ENCODE peak calls at places on chromosomes 16 and 17, in five cellular contexts. A is bronchial epithelial cell, W is right lobe of liver, I is astrocyte of the spinal cord, C is pancreas. S is an unnamed sample.

GRCh38 chr17:19410101-19410500 is 931 bp upstream of the RNF112 start:
- DNase-seq in C (no peak), W (no peak), A (no peak), I (no peak), S (no peak)

GRCh38 chr16:83002351-83003334 is 375.9 kb downstream of the CDH13 start:
- DNase-seq in C (peak), A (no peak), W (no peak), I (peak), S (no peak)

GRCh38 chr17:42901535-42902229 is 1.1 kb downstream of the G6PC1 start:
- DNase-seq in W (peak), A (no peak), C (peak), I (no peak), S (no peak)

GRCh38 chr17:45643591-45643990 is 140.5 kb upstream of the CRHR1 start:
- DNase-seq in C (no peak), A (no peak), I (no peak), W (no peak), S (no peak)

GRCh38 chr17:82319619-82320062 is 2.2 kb upstream of the CD7 start:
- DNase-seq in A (no peak), C (no peak), I (no peak), W (no peak), S (no peak)

GRCh38 chr17:4394208-4395110 is 28.0 kb upstream of the UBE2G1 start:
- DNase-seq in C (no peak), A (peak), I (no peak), W (no peak), S (peak)

GRCh38 chr16:56426585-56426984 is 1.2 kb upstream of the AMFR start:
- DNase-seq in W (no peak), A (peak), I (no peak), C (no peak), S (peak)

GRCh38 chr17:74163836-74164235 is 39.6 kb upstream of the RPL38 start:
- DNase-seq in W (no peak), I (no peak), A (no peak), C (no peak), S (no peak)

GRCh38 chr17:4785311-4786110 is 653 bp downstream of the VMO1 start:
- DNase-seq in A (no peak), W (peak), C (no peak), I (no peak), S (no peak)

GRCh38 chr17:9343513-9343912 is 232.1 kb downstream of the STX8 start:
- DNase-seq in W (no peak), I (no peak), A (no peak), C (no peak), S (no peak)

GRCh38 chr17:63622571-63623390 is 564 bp downstream of the MAP3K3 start:
- DNase-seq in A (peak), I (peak), W (peak), C (peak), S (peak)

GRCh38 chr17:32723310-32723955 is 153.5 kb downstream of the MYO1D start:
- DNase-seq in A (no peak), I (no peak), C (no peak), W (no peak), S (peak)

GRCh38 chr16:87407511-87408112 is 15.5 kb downstream of the MAP1LC3B start:
- DNase-seq in C (no peak), A (peak), I (peak), W (peak), S (peak)

GRCh38 chr17:58530655-58531054 is 16.2 kb upstream of the MTMR4 start:
- DNase-seq in C (no peak), A (no peak), I (no peak), W (no peak), S (no peak)
- H3K4me3 ChIP-seq in C (no peak), A (no peak), I (no peak), W (no peak), S (no peak)

GRCh38 chr16:80369559-80369958 is 171.2 kb upstream of the DYNLRB2 start:
- DNase-seq in I (peak), W (no peak), C (peak), A (peak), S (peak)
- TF ChIP-seq CTCF in I (peak), W (no peak), C (no peak), A (peak), S (peak)

GRCh38 chr17:48597775-48598631 is 4.4 kb upstream of the HOXB5 start:
- DNase-seq in I (peak), W (no peak), A (no peak), C (no peak), S (no peak)

GRCh38 chr17:48596735-48597491 is 3.3 kb upstream of the HOXB5 start:
- DNase-seq in C (no peak), A (no peak), I (peak), W (no peak), S (no peak)

GRCh38 chr17:48596000-48596734 is 2.6 kb upstream of the HOXB5 start:
- DNase-seq in W (no peak), I (peak), A (no peak), C (no peak), S (no peak)

GRCh38 chr17:48598727-48599126 is 5.1 kb upstream of the HOXB5 start:
- DNase-seq in A (no peak), C (no peak), W (no peak), I (no peak), S (no peak)

GRCh38 chr17:48597492-48597774 is 3.9 kb upstream of the HOXB5 start:
- DNase-seq in A (no peak), W (no peak), I (no peak), C (no peak), S (no peak)
- H3K4me3 ChIP-seq in A (no peak), W (peak), I (peak), C (peak), S (no peak)

GRCh38 chr17:30570191-30570590 is 93.0 kb downstream of the GOSR1 start:
- DNase-seq in I (no peak), A (no peak), C (no peak), W (no peak), S (no peak)

GRCh38 chr17:30571921-30572320 is 94.7 kb downstream of the GOSR1 start:
- DNase-seq in A (no peak), C (no peak), W (no peak), I (no peak), S (no peak)

GRCh38 chr17:30570596-30571265 is 93.5 kb downstream of the GOSR1 start:
- DNase-seq in C (no peak), A (no peak), I (no peak), W (no peak), S (no peak)

GRCh38 chr17:30576326-30576861 is 99.2 kb downstream of the GOSR1 start:
- DNase-seq in I (no peak), A (no peak), C (no peak), W (no peak), S (no peak)

GRCh38 chr17:30573603-30574175 is 96.5 kb downstream of the GOSR1 start:
- DNase-seq in I (no peak), C (no peak), A (no peak), W (no peak), S (no peak)
- TF ChIP-seq CTCF in I (no peak), C (no peak), A (no peak), W (no peak), S (no peak)

DNA sequence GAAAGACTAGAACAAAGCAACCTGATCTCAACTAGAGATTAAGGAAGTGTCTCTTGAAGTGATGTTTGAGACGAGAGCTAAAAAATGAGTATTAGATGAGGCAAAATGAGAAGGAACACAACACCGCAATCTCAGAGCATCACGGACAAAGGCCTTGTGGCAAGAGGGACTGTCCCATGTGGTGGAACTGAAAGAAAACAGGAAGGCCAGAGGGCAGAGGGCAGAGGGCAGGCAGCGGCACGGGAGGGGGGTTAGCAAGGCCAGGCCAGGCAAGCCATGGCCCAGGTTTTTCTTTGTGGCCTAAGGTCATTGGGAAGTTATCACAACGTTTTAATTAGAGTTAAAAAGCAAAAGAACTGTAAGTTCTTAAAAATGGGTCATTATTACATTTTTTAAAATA is 22.5 kb downstream of the RPA1 start:
- DNase-seq in W (peak), I (no peak), A (no peak), C (no peak), S (no peak)
- H3K4me3 ChIP-seq in W (no peak), I (no peak), A (no peak), C (no peak), S (no peak)

DNA sequence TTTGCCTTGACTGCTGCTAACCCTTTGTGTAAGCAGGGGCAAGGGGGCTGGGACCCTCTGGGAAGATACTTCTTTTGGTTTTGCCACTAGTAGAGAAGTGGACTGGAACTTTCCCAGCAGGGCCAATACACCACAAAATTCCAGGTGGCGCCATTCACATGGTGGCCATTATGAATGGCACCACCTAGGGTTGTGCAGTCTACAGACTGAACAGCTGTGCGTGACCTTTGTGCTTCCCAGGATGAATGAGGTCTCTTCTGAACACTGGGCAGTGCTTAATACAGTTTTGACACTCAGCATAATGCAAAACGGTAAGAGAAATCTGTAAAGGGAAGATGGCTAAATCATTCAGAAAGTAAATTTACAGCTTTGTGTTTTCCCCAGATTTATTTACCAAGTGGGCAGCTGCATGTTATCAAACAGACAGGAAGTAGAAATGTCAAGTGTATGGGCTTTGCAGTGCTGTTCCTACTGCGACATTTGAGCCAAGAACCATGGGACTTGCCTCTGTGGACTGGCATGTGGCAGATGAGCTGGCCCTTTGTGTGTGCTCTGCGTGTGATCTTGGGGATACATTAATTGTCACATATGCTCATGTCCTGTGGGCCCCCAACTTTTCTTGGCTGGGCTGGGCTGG is 9.2 kb downstream of the SYT17 start:
- DNase-seq in C (no peak), I (no peak), A (no peak), W (no peak), S (no peak)
- TF ChIP-seq CTCF in C (no peak), I (no peak), A (peak), W (no peak), S (no peak)

DNA sequence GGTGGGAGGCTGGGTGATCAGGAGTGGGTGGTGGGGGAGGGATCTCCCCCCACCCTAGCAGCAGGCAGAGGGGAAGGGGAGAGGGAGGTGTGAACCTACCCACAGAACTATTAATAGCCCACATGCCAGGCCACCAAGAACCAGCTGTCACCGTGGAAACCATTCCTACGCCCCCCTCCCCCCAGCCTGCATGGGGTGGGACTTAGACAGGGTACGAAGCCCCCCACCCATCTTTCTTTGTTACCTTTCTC is 7.8 kb downstream of the THRA start:
- DNase-seq in I (no peak), A (no peak), W (no peak), C (peak), S (no peak)
- H3K4me3 ChIP-seq in I (no peak), A (no peak), W (no peak), C (no peak), S (no peak)

GRCh38 chr16:15810411-15810810 is 46.4 kb downstream of the MYH11 start:
- DNase-seq in I (no peak), A (no peak), C (no peak), W (no peak), S (no peak)

GRCh38 chr16:15810949-15811348 is 45.9 kb downstream of the MYH11 start:
- DNase-seq in A (no peak), I (no peak), W (no peak), C (no peak), S (no peak)

GRCh38 chr16:15808071-15808470 is 48.8 kb downstream of the MYH11 start:
- DNase-seq in A (no peak), I (peak), C (no peak), W (no peak), S (no peak)

GRCh38 chr16:15811416-15811777 is 45.4 kb downstream of the MYH11 start:
- DNase-seq in I (no peak), C (no peak), W (no peak), A (no peak), S (no peak)

GRCh38 chr16:15811778-15812750 is 44.8 kb downstream of the MYH11 start:
- DNase-seq in C (peak), I (peak), A (peak), W (no peak), S (peak)
- TF ChIP-seq CTCF in C (no peak), I (no peak), A (no peak), W (no peak), S (no peak)

DNA sequence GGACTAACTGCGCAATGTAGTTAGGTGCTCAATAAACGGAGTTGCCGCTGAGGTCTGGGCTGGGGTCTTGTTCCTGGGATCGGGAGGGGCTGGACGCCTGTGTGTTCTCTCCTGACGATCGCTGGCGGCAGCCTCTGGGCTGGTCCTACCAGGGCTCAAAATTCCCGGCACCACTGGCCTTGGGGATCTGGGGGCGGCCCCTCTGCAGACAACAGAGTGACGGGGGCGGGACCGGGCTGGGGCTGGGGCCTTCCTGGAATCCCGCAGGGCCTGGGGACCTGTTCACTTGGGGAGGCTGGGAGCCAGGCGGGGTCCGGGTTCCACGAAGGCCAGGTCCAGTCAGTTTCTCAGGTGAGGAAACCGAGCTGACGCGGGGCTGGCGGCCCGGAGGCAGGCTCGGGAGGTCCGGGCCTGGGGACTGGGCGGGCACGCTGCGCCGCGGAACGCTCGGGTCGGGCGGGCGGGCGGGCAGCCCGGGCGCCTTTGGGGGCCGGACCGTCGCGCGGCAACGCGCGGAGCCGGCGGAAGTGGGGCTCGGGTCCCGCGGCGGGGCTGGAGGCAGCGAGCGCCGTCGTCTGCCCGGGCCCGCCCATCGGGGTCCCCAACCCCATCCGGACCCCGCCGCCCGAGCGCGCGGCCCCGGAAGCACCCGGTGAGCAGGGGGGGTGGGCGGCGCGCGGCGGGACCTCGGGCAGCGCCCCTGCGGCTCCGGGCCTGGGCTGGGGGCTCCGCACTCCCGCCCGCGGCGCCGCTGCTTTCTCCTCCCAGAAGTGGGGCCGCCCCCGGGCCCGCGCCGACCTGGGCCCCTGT is at the start of gene PIGQ:
- DNase-seq in I (peak), C (peak), W (peak), A (no peak), S (peak)
- H3K4me3 ChIP-seq in I (peak), C (peak), W (peak), A (peak), S (peak)

DNA sequence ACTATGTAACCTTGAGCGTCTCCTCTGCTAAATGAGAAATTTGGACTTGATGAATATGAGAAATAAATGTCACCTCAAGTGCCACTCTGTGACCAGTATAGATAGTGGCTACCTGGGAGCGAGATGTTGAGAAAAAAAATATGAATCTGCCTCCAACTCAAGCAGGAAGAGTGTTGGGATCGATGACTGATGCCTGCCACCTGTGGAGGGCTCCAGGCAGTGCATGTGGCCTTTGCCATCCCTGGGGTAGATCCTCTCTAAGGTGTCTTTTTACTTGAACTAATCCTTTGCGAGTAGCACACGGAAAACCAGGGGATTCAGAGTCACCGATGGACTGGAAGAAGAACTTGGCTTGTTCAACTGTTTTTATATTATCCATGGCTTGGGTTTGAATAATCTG is 9.4 kb downstream of the CCDC182 start:
- DNase-seq in I (no peak), W (no peak), A (peak), C (no peak), S (peak)
- TF ChIP-seq CTCF in I (peak), W (no peak), A (peak), C (no peak), S (peak)